ENCODE peak calls at places on chromosomes 1 and 21, in six cellular contexts. One of them, this sample, is unnamed.

GRCh38 chr1:245938046-245938435 is 569.0 kb downstream of the SMYD3 start:
- DNase-seq in GM23248: no peak
- DNase-seq in endodermal cell: no peak
- DNase-seq in AG04450: no peak
- DNase-seq in uterus: no peak
- DNase-seq in adrenal gland: no peak
- DNase-seq in this sample: no peak

GRCh38 chr1:29213055-29213454 is 17.7 kb downstream of the MECR start:
- DNase-seq in adrenal gland: no peak
- DNase-seq in uterus: no peak
- DNase-seq in GM23248: no peak
- DNase-seq in AG04450: no peak
- DNase-seq in endodermal cell: no peak
- DNase-seq in this sample: no peak

GRCh38 chr21:31265293-31265692 is 78.8 kb downstream of the TIAM1 start:
- DNase-seq in adrenal gland: no peak
- DNase-seq in endodermal cell: no peak
- DNase-seq in AG04450: no peak
- DNase-seq in GM23248: peak
- DNase-seq in uterus: peak
- DNase-seq in this sample: no peak

GRCh38 chr1:171754381-171754705 is 12.5 kb upstream of the VAMP4 start:
- DNase-seq in uterus: no peak
- DNase-seq in GM23248: peak
- DNase-seq in adrenal gland: no peak
- DNase-seq in endodermal cell: peak
- DNase-seq in AG04450: peak
- DNase-seq in this sample: no peak

GRCh38 chr1:193537266-193538003 is 351.0 kb upstream of the B3GALT2 start:
- DNase-seq in GM23248: no peak
- DNase-seq in endodermal cell: no peak
- DNase-seq in AG04450: no peak
- DNase-seq in uterus: no peak
- DNase-seq in adrenal gland: no peak
- DNase-seq in this sample: no peak

GRCh38 chr1:181151378-181152326 is 63.2 kb downstream of the IER5 start:
- DNase-seq in AG04450: no peak
- DNase-seq in adrenal gland: no peak
- DNase-seq in GM23248: peak
- DNase-seq in endodermal cell: no peak
- DNase-seq in uterus: peak
- DNase-seq in this sample: no peak

GRCh38 chr1:86965827-86966182 is 51.4 kb downstream of the HS2ST1 start:
- DNase-seq in GM23248: no peak
- DNase-seq in uterus: no peak
- DNase-seq in adrenal gland: no peak
- DNase-seq in endodermal cell: no peak
- DNase-seq in AG04450: no peak
- DNase-seq in this sample: no peak

GRCh38 chr21:14943636-14944035 is 121.2 kb downstream of the NRIP1 start:
- DNase-seq in uterus: no peak
- DNase-seq in endodermal cell: no peak
- DNase-seq in GM23248: no peak
- DNase-seq in adrenal gland: no peak
- DNase-seq in AG04450: no peak
- DNase-seq in this sample: no peak

GRCh38 chr1:160639652-160640051 is 7.2 kb downstream of the SLAMF1 start:
- DNase-seq in adrenal gland: no peak
- DNase-seq in AG04450: no peak
- DNase-seq in endodermal cell: no peak
- DNase-seq in uterus: no peak
- DNase-seq in GM23248: no peak
- DNase-seq in this sample: no peak
- H3K27ac ChIP-seq in adrenal gland: no peak
- H3K27ac ChIP-seq in AG04450: no peak
- H3K27ac ChIP-seq in endodermal cell: no peak
- H3K27ac ChIP-seq in uterus: no peak
- H3K27ac ChIP-seq in GM23248: no peak
- H3K27ac ChIP-seq in this sample: no peak

GRCh38 chr1:221206076-221206475 is 326.8 kb downstream of the HLX start:
- DNase-seq in GM23248: peak
- DNase-seq in AG04450: no peak
- DNase-seq in uterus: no peak
- DNase-seq in endodermal cell: no peak
- DNase-seq in adrenal gland: no peak
- DNase-seq in this sample: no peak

GRCh38 chr1:221201773-221202172 is 322.5 kb downstream of the HLX start:
- DNase-seq in adrenal gland: no peak
- DNase-seq in endodermal cell: no peak
- DNase-seq in GM23248: peak
- DNase-seq in AG04450: no peak
- DNase-seq in uterus: no peak
- DNase-seq in this sample: no peak

GRCh38 chr1:221204055-221204833 is 325.0 kb downstream of the HLX start:
- DNase-seq in endodermal cell: no peak
- DNase-seq in AG04450: no peak
- DNase-seq in uterus: no peak
- DNase-seq in adrenal gland: no peak
- DNase-seq in GM23248: no peak
- DNase-seq in this sample: no peak

GRCh38 chr1:221200464-221200863 is 321.2 kb downstream of the HLX start:
- DNase-seq in adrenal gland: no peak
- DNase-seq in endodermal cell: no peak
- DNase-seq in GM23248: no peak
- DNase-seq in AG04450: no peak
- DNase-seq in uterus: no peak
- DNase-seq in this sample: no peak

DNA sequence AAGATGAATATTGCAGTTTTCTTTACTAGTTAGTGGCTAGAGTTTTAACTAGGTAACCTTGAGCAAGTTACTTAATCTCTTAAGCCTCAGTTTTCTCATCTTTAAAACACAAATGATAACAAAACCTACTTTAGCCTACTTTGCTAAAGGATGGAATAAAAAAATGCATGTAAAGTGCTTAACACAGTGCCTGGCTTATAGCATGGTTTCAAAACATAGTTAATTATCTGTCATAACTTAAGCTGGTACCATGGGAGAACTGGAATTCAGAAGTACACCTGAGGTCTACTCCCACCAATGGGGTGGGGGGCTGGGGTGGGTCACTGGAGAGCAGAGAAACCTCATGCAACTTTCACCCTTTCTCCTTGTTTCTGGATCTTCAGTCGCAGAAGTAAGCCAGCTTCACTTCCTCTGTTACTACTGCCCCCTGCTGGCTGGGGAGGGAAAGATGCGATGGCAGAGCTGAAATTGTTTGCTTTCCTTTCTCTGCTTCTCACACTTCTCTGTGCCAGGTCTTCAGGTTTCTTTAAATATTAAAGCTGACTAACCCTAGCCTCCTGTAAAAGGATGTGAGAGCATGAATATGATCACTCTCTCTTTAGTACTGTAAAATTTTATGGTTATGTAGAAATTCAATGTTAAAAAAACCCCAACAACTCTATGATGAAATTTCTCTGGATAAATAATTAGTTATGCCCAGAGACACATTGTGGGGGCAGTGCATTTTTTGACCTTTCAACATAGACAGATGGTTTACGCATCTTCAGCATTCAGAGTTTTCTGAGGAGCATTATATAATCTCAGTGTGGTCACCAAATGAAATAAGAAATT is 324.2 kb downstream of the HLX start:
- DNase-seq in AG04450: peak
- DNase-seq in uterus: peak
- DNase-seq in endodermal cell: peak
- DNase-seq in adrenal gland: peak
- DNase-seq in GM23248: peak
- DNase-seq in this sample: peak
- H3K27ac ChIP-seq in AG04450: no peak
- H3K27ac ChIP-seq in uterus: no peak
- H3K27ac ChIP-seq in endodermal cell: no peak
- H3K27ac ChIP-seq in adrenal gland: no peak
- H3K27ac ChIP-seq in GM23248: no peak
- H3K27ac ChIP-seq in this sample: no peak

GRCh38 chr1:230915079-230915478 is 46.8 kb upstream of the C1orf198 start:
- DNase-seq in uterus: no peak
- DNase-seq in adrenal gland: no peak
- DNase-seq in AG04450: no peak
- DNase-seq in endodermal cell: no peak
- DNase-seq in GM23248: no peak
- DNase-seq in this sample: no peak

GRCh38 chr1:230913496-230913895 is 45.2 kb upstream of the C1orf198 start:
- DNase-seq in GM23248: peak
- DNase-seq in endodermal cell: no peak
- DNase-seq in uterus: no peak
- DNase-seq in AG04450: no peak
- DNase-seq in adrenal gland: no peak
- DNase-seq in this sample: no peak

GRCh38 chr1:230919201-230919600 is 50.9 kb upstream of the C1orf198 start:
- DNase-seq in AG04450: no peak
- DNase-seq in uterus: no peak
- DNase-seq in endodermal cell: no peak
- DNase-seq in adrenal gland: no peak
- DNase-seq in GM23248: no peak
- DNase-seq in this sample: no peak

GRCh38 chr1:230916607-230917283 is 48.4 kb upstream of the C1orf198 start:
- DNase-seq in GM23248: no peak
- DNase-seq in uterus: no peak
- DNase-seq in endodermal cell: no peak
- DNase-seq in adrenal gland: no peak
- DNase-seq in AG04450: no peak
- DNase-seq in this sample: no peak

GRCh38 chr1:230917284-230918135 is 49.2 kb upstream of the C1orf198 start:
- DNase-seq in adrenal gland: peak
- DNase-seq in uterus: peak
- DNase-seq in AG04450: peak
- DNase-seq in endodermal cell: peak
- DNase-seq in GM23248: peak
- DNase-seq in this sample: no peak
- H3K27ac ChIP-seq in adrenal gland: no peak
- H3K27ac ChIP-seq in uterus: no peak
- H3K27ac ChIP-seq in AG04450: no peak
- H3K27ac ChIP-seq in endodermal cell: no peak
- H3K27ac ChIP-seq in GM23248: no peak
- H3K27ac ChIP-seq in this sample: peak

GRCh38 chr1:113980120-113980519 is 846 bp downstream of the OLFML3 start:
- DNase-seq in uterus: peak
- DNase-seq in GM23248: peak
- DNase-seq in AG04450: no peak
- DNase-seq in endodermal cell: no peak
- DNase-seq in adrenal gland: peak
- DNase-seq in this sample: no peak

GRCh38 chr1:113972954-113973353 is 6.3 kb upstream of the OLFML3 start:
- DNase-seq in uterus: no peak
- DNase-seq in AG04450: no peak
- DNase-seq in adrenal gland: no peak
- DNase-seq in GM23248: no peak
- DNase-seq in endodermal cell: no peak
- DNase-seq in this sample: no peak

GRCh38 chr1:113978863-113979702 is at the start of gene OLFML3:
- DNase-seq in AG04450: peak
- DNase-seq in adrenal gland: peak
- DNase-seq in GM23248: peak
- DNase-seq in uterus: peak
- DNase-seq in endodermal cell: peak
- DNase-seq in this sample: peak

GRCh38 chr1:113976609-113977278 is 2.5 kb upstream of the OLFML3 start:
- DNase-seq in AG04450: no peak
- DNase-seq in endodermal cell: peak
- DNase-seq in uterus: no peak
- DNase-seq in adrenal gland: no peak
- DNase-seq in GM23248: peak
- DNase-seq in this sample: no peak

GRCh38 chr1:113975211-113975895 is 3.9 kb upstream of the OLFML3 start:
- DNase-seq in GM23248: peak
- DNase-seq in AG04450: no peak
- DNase-seq in uterus: no peak
- DNase-seq in endodermal cell: no peak
- DNase-seq in adrenal gland: no peak
- DNase-seq in this sample: no peak
- H3K27ac ChIP-seq in GM23248: peak
- H3K27ac ChIP-seq in AG04450: no peak
- H3K27ac ChIP-seq in uterus: peak
- H3K27ac ChIP-seq in endodermal cell: no peak
- H3K27ac ChIP-seq in adrenal gland: no peak
- H3K27ac ChIP-seq in this sample: no peak

GRCh38 chr1:12081648-12082396 is 18.7 kb downstream of the TNFRSF8 start:
- DNase-seq in AG04450: no peak
- DNase-seq in endodermal cell: no peak
- DNase-seq in uterus: no peak
- DNase-seq in GM23248: no peak
- DNase-seq in adrenal gland: no peak
- DNase-seq in this sample: no peak

GRCh38 chr1:12083766-12084165 is 20.7 kb downstream of the TNFRSF8 start:
- DNase-seq in AG04450: peak
- DNase-seq in adrenal gland: no peak
- DNase-seq in endodermal cell: no peak
- DNase-seq in GM23248: peak
- DNase-seq in uterus: peak
- DNase-seq in this sample: no peak

GRCh38 chr1:12080773-12081556 is 17.9 kb downstream of the TNFRSF8 start:
- DNase-seq in GM23248: no peak
- DNase-seq in adrenal gland: no peak
- DNase-seq in endodermal cell: no peak
- DNase-seq in uterus: no peak
- DNase-seq in AG04450: no peak
- DNase-seq in this sample: no peak

GRCh38 chr1:12085643-12086260 is 22.6 kb downstream of the TNFRSF8 start:
- DNase-seq in GM23248: no peak
- DNase-seq in uterus: no peak
- DNase-seq in adrenal gland: no peak
- DNase-seq in endodermal cell: no peak
- DNase-seq in AG04450: no peak
- DNase-seq in this sample: no peak

DNA sequence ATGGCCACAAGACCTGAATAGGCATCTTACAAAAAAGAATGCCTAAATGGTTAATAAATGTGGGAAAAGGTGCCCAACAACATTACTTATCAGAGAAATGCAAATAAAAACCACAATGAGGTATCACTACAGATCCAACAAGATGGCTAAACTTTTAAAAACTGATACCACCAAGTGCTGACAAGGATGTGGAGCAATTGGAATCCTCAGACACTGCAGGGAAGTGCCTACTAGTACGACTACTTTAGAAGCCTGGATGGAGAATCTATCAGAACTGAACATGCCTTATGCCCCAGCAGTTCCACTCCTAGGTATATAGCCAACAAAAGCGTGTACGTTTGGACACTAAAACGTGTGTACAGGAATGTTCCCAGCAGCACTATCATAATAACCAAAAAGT is 19.9 kb downstream of the TNFRSF8 start:
- DNase-seq in uterus: no peak
- DNase-seq in adrenal gland: no peak
- DNase-seq in endodermal cell: no peak
- DNase-seq in GM23248: no peak
- DNase-seq in AG04450: no peak
- DNase-seq in this sample: no peak
- H3K27ac ChIP-seq in uterus: peak
- H3K27ac ChIP-seq in adrenal gland: no peak
- H3K27ac ChIP-seq in endodermal cell: no peak
- H3K27ac ChIP-seq in GM23248: no peak
- H3K27ac ChIP-seq in AG04450: no peak
- H3K27ac ChIP-seq in this sample: no peak